ENCODE peak calls at places on chromosomes 7 and 10, in seven cellular contexts. Z is NCI-H510A treated with DMSO at 0.1 percent for 48 hours; D is T-helper 1 cell; H is naive thymus-derived CD8-positive, alpha-beta T cell; V is stimulated activated CD4-positive, alpha-beta T cell treated with anti-CD3 and anti-CD28 coated beads, Interleukin-15, amount 100 ng/mL, for 24 hours; R is naive B cell; F is Right ventricle myocardium inferior. L is an unnamed sample.

GRCh38 chr10:43304687-43305333 is 37.9 kb upstream of the RASGEF1A start:
- DNase-seq in F (peak; percentile 90), V (peak; percentile 81), H (no peak), D (peak; percentile 23), Z (peak; percentile 12), R (peak; percentile 41), L (peak; percentile 20)

GRCh38 chr7:158476303-158476932 is 111.2 kb downstream of the PTPRN2 start:
- DNase-seq in H (no peak), Z (no peak), D (no peak), R (no peak), F (no peak), V (no peak), L (no peak)

GRCh38 chr7:47570649-47571050 is 11.3 kb downstream of the TNS3 start:
- DNase-seq in H (no peak), D (no peak), F (no peak), V (no peak), R (no peak), Z (no peak), L (no peak)

GRCh38 chr10:85444868-85445267 is 921.7 kb downstream of the GRID1 start:
- DNase-seq in F (no peak), D (no peak), V (no peak), H (no peak), Z (no peak), R (no peak), L (no peak)

GRCh38 chr10:132595850-132596249 is 58.3 kb downstream of the INPP5A start:
- DNase-seq in D (no peak), H (no peak), F (no peak), Z (no peak), R (no peak), V (no peak), L (no peak)

GRCh38 chr7:81004098-81004497 is 85.2 kb upstream of the SEMA3C start:
- DNase-seq in D (no peak), V (no peak), Z (no peak), H (no peak), F (no peak), R (no peak), L (no peak)

GRCh38 chr10:104589871-104590270 is 51.2 kb upstream of the SORCS3 start:
- DNase-seq in Z (no peak), F (no peak), R (no peak), V (no peak), H (no peak), D (no peak), L (no peak)

GRCh38 chr7:99310004-99310403 is 15.7 kb upstream of the ARPC1A start:
- DNase-seq in Z (no peak), F (no peak), V (no peak), H (no peak), D (no peak), R (no peak), L (no peak)

GRCh38 chr10:114359041-114359952 is 45.0 kb downstream of the AFAP1L2 start:
- DNase-seq in V (no peak), R (no peak), Z (no peak), H (no peak), D (no peak), F (no peak), L (no peak)

GRCh38 chr10:43287056-43288007 is 20.5 kb upstream of the RASGEF1A start:
- DNase-seq in V (peak; percentile 51), F (no peak), D (no peak), H (peak; percentile 17), R (no peak), Z (no peak), L (no peak)

GRCh38 chr7:112195717-112196116 is 10.5 kb downstream of the DOCK4 start:
- DNase-seq in R (no peak), F (no peak), D (no peak), H (no peak), V (no peak), Z (no peak), L (no peak)

GRCh38 chr10:12419279-12419847 is 70.0 kb downstream of the CAMK1D start:
- DNase-seq in V (peak; percentile 85), F (no peak), R (no peak), Z (no peak), D (no peak), H (no peak), L (no peak)

GRCh38 chr10:119973261-119973660 is 80.7 kb downstream of the SEC23IP start:
- DNase-seq in D (no peak), R (no peak), F (no peak), H (no peak), Z (no peak), V (no peak), L (no peak)

GRCh38 chr10:77532068-77532467 is 105.5 kb downstream of the KCNMA1 start:
- DNase-seq in V (no peak), F (no peak), D (no peak), H (no peak), R (no peak), Z (no peak), L (no peak)

GRCh38 chr7:28316489-28316888 is 95.8 kb upstream of the CREB5 start:
- DNase-seq in Z (no peak), R (no peak), F (no peak), V (no peak), H (no peak), D (no peak), L (no peak)

GRCh38 chr10:28532223-28532508 is 752 bp upstream of the WAC start:
- DNase-seq in R (no peak), H (no peak), Z (no peak), F (peak; percentile 88), V (no peak), D (no peak), L (no peak)